ENCODE peak calls at places on chromosomes 16 and 17, in six cellular contexts. R is heart left ventricle, N is BE2C, O is endodermal cell, Y is lung, D is osteoblast. U is an unnamed sample.
A peak's percentile ranks its signal among the peaks of the same experiment; 100 is the strongest.

GRCh38 chr16:81492965-81493754 is 48.6 kb downstream of the CMIP start:
- DNase-seq in R (no peak), N (no peak), O (no peak), Y (no peak), D (peak; percentile 11), U (no peak)

GRCh38 chr17:49748791-49749190 is 15.1 kb downstream of the FAM117A start:
- DNase-seq in R (no peak), N (no peak), O (no peak), Y (no peak), D (no peak), U (no peak)

GRCh38 chr17:75783069-75783783 is 1.4 kb upstream of the UNK start:
- DNase-seq in R (no peak), N (no peak), O (no peak), Y (no peak), D (peak; percentile 75), U (peak; percentile 86)

GRCh38 chr16:4505356-4506153 is 29.4 kb downstream of the HMOX2 start:
- DNase-seq in R (no peak), N (no peak), O (no peak), Y (peak; percentile 46), D (no peak), U (no peak)

GRCh38 chr17:80619535-80620235 is 75.0 kb downstream of the RPTOR start:
- DNase-seq in R (no peak), N (no peak), O (no peak), Y (no peak), D (no peak), U (peak; percentile 81)

GRCh38 chr17:31444026-31444425 is 52.6 kb downstream of the RAB11FIP4 start:
- DNase-seq in R (no peak), N (no peak), O (no peak), Y (no peak), D (peak; percentile 85), U (no peak)

GRCh38 chr16:27246439-27246838 is 22.1 kb downstream of the NSMCE1 start:
- DNase-seq in R (no peak), N (no peak), O (peak; percentile 31), Y (no peak), D (no peak), U (no peak)

GRCh38 chr16:51025588-51026290 is 125.3 kb downstream of the SALL1 start:
- DNase-seq in R (no peak), N (no peak), O (no peak), Y (no peak), D (no peak), U (no peak)

GRCh38 chr17:76152580-76152979 is 11.5 kb upstream of the FOXJ1 start:
- DNase-seq in R (peak; percentile 10), N (no peak), O (peak; percentile 82), Y (no peak), D (no peak), U (no peak)

GRCh38 chr17:41397003-41397665 is at the start of gene KRT31:
- DNase-seq in R (no peak), N (no peak), O (peak; percentile 31), Y (no peak), D (peak; percentile 60), U (no peak)

GRCh38 chr16:50771366-50771765 is 29.5 kb downstream of the CYLD start:
- DNase-seq in R (no peak), N (no peak), O (no peak), Y (no peak), D (peak; percentile 57), U (peak; percentile 56)

GRCh38 chr17:17872468-17873345 is 35.9 kb upstream of the SREBF1 start:
- DNase-seq in R (no peak), N (no peak), O (peak; percentile 44), Y (no peak), D (no peak), U (no peak)

GRCh38 chr16:11914210-11914758 is 1.5 kb downstream of the GSPT1 start:
- DNase-seq in R (no peak), N (no peak), O (no peak), Y (no peak), D (no peak), U (peak; percentile 9)

DNA sequence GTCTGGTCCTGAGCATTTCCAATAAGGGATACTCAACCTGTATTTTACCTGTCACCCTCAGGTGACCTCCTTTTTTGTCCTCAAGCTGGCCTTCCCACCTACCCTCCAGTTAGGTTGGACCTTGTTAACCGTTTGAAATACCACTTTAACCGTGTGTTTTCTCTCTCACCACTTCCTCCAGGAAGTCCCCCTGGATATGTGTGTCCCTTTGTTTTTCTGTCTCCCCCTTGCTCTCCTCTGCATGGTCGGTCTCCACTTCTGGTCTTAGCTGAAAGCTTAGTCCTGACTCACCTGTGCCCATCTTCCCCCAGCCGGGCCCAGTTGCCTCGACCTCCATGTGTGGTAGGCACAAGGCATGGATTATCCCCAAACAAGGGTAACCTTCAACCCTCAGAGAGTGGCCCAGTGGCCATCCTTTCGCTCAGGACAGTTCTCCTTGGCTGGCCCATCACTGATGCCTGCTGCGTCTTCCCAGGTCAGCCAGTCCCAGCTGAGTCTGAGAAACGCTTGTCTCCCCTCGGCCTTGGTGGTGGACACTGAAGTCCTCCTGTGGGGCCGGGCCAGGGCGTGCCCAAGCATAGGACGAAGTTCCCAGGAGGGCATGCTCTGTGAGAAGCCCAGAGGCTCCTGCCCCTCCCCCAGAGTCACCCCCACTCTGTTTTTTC is 20.0 kb downstream of the LASP1 start:
- DNase-seq in R (no peak), N (no peak), O (no peak), Y (no peak), D (peak; percentile 50), U (no peak)
- H3K4me1 ChIP-seq in R (peaks cover 54% of the 10 kb centered on the region), N (peaks cover 8% of the 10 kb centered on the region), O (peaks cover 9% of the 10 kb centered on the region), Y (peaks cover 38% of the 10 kb centered on the region), D (peaks cover 14% of the 10 kb centered on the region), U (no peaks in the 10 kb centered on the region)

GRCh38 chr16:84507011-84507982 is 2.8 kb upstream of the MEAK7 start:
- DNase-seq in R (no peak), N (no peak), O (no peak), Y (no peak), D (no peak), U (no peak)
- TF ChIP-seq CTCF in R (no peak), N (no peak), O (no peak), Y (no peak), D (no peak), U (no peak)

GRCh38 chr17:82309656-82310570 is 7.5 kb downstream of the CD7 start:
- DNase-seq in R (no peak), N (no peak), O (no peak), Y (no peak), D (no peak), U (no peak)
- H3K27me3 ChIP-seq in R (peaks cover 18% of the 10 kb centered on the region), N (peaks cover 3% of the 10 kb centered on the region), O (no peaks in the 10 kb centered on the region), Y (no peaks in the 10 kb centered on the region), D (peaks cover 31% of the 10 kb centered on the region), U (peaks cover 54% of the 10 kb centered on the region)

DNA sequence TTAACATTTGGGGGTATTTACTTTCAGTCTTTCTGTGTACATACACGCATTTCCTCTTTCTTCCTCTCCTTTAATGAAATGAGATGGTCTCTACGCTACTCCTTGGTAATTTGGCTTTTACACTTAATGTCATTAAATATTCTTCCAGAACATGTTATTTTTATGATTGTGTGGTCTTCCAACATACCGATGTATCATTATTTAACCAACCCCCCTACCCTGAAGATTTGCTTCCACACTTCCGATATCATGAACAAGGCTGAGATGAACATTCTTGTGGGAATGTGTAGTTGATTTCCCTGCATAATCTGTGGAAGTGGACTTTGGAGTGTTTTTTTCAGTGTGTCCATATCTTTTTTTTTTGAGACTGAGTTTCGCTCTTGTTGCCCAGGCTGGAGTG is 2.3 kb upstream of the PGS1 start:
- DNase-seq in R (no peak), N (no peak), O (no peak), Y (no peak), D (peak; percentile 63), U (no peak)
- H3K4me1 ChIP-seq in R (peaks cover 47% of the 10 kb centered on the region), N (no peaks in the 10 kb centered on the region), O (peaks cover 22% of the 10 kb centered on the region), Y (peaks cover 20% of the 10 kb centered on the region), D (peaks cover 47% of the 10 kb centered on the region), U (peaks cover 37% of the 10 kb centered on the region)

DNA sequence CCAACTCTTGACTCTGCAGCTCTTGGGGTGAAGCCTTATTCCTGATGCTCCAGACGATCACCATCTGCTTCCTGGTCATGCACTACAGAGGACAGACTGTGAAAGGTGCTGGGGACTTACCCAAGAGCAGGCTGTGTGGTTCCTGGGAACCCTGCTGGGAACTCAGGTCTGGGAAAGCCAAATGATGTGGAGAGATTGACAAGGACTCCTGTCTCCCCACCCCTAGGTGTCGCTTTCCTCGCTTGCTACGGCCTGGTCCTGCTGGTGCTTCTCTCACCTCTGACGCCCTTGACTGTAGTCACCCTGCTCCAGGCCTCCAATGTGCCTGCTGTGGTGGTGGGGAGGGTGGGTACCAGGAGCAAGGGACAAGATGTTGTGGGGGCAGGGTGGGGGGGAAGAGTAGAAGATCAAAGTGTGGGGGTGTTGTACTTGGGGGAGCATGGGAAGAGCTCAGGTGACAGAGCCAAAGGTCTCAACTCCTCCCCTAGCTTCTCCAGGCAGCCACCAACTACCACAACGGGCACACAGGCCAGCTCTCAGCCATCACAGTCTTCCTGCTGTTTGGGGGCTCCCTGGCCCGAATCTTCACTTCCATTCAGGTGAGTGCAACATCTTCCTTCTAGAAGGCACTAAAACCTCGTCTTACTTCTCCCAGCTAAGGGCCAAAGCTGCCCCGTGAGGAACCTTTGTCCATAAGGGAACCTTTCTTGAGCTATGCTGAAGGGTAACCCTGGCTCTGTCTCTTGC is 3.0 kb downstream of the SOX15 start:
- DNase-seq in R (peak; percentile 61), N (peak; percentile 49), O (peak; percentile 88), Y (no peak), D (peak; percentile 65), U (peak; percentile 63)
- TF ChIP-seq CTCF in R (peak; percentile 28), N (peak; percentile 51), O (peak; percentile 61), Y (no peak), D (no peak), U (peak; percentile 74)

U was measured in foreskin keratinocyte.